ENCODE peak calls at places on chromosomes 11 and 22, in nine cellular contexts. V, X, J, C, G, Z, N, B and Q are unnamed samples.

GRCh38 chr11:131408011-131408640 is 37.7 kb downstream of the NTM start:
- DNase-seq in V (peak), X (peak), J (peak), C (peak), G (no peak), Z (peak), N (no peak), B (peak), Q (no peak)

GRCh38 chr11:84800755-84801346 is 826.3 kb downstream of the DLG2 start:
- DNase-seq in V (no peak), X (no peak), J (peak), C (no peak), G (no peak), Z (no peak), N (peak), B (peak), Q (peak)

GRCh38 chr22:50169774-50170341 is 673 bp upstream of the PANX2 start:
- DNase-seq in V (no peak), X (peak), J (no peak), C (no peak), G (no peak), Z (no peak), N (no peak), B (no peak), Q (no peak)

GRCh38 chr22:29383740-29384139 is 4.6 kb downstream of the AP1B1 start:
- DNase-seq in V (no peak), X (no peak), J (no peak), C (no peak), G (no peak), Z (no peak), N (no peak), B (no peak), Q (no peak)

GRCh38 chr11:9568854-9569587 is 4.4 kb upstream of the WEE1 start:
- DNase-seq in V (no peak), X (peak), J (peak), C (peak), G (no peak), Z (no peak), N (peak), B (peak), Q (peak)

GRCh38 chr11:3132271-3132781 is 32.8 kb downstream of the OSBPL5 start:
- DNase-seq in V (no peak), X (no peak), J (no peak), C (no peak), G (no peak), Z (no peak), N (no peak), B (no peak), Q (no peak)

GRCh38 chr11:122668562-122669090 is 13.1 kb downstream of the UBASH3B start:
- DNase-seq in V (peak), X (no peak), J (peak), C (no peak), G (no peak), Z (no peak), N (no peak), B (peak), Q (no peak)

GRCh38 chr22:24444729-24445466 is 17.5 kb downstream of the ADORA2A start:
- DNase-seq in V (no peak), X (no peak), J (no peak), C (no peak), G (no peak), Z (no peak), N (no peak), B (no peak), Q (no peak)